ENCODE peak calls at places on chromosomes 6 and 20, in five cellular contexts. B, H, R, K and V are unnamed samples. For H3K4me1, the result is how much of the 10 kb centered on the place peaks cover.

GRCh38 chr20:54846948-54847347 is 371.6 kb downstream of the DOK5 start:
- DNase-seq in B (no peak), H (no peak), K (no peak), R (no peak), V (no peak)

GRCh38 chr6:56851104-56851503 is 103.8 kb upstream of the BEND6 start:
- DNase-seq in B (no peak), K (no peak), R (peak), H (peak), V (no peak)

GRCh38 chr20:39291301-39291700 is 329.2 kb downstream of the DHX35 start:
- DNase-seq in H (no peak), B (no peak), R (no peak), K (no peak), V (no peak)

GRCh38 chr6:164207024-164207423 is 792.5 kb downstream of the QKI start:
- DNase-seq in R (no peak), K (no peak), H (no peak), B (no peak), V (no peak)

GRCh38 chr20:33894798-33895197 is 83.7 kb downstream of the CHMP4B start:
- DNase-seq in R (no peak), H (no peak), K (no peak), B (no peak), V (no peak)

GRCh38 chr6:89944826-89945407 is 50.6 kb downstream of the GJA10 start:
- DNase-seq in R (no peak), H (peak), K (no peak), B (no peak), V (no peak)

GRCh38 chr6:132122871-132123270 is 171.7 kb upstream of the CCN2 start:
- DNase-seq in R (no peak), K (peak), H (peak), B (no peak), V (no peak)

GRCh38 chr6:150304421-150304820 is 64.4 kb upstream of the IYD start:
- DNase-seq in B (no peak), H (no peak), K (no peak), R (no peak), V (no peak)

GRCh38 chr6:105015482-105015881 is 58.6 kb downstream of the LIN28B start:
- DNase-seq in K (no peak), B (no peak), R (no peak), H (peak), V (no peak)

GRCh38 chr20:44609511-44610312 is 27.3 kb downstream of the PKIG start:
- DNase-seq in H (peak), B (peak), R (peak), K (peak), V (peak)

GRCh38 chr6:35445691-35446090 is 6.4 kb upstream of the FANCE start:
- DNase-seq in K (no peak), B (no peak), H (peak), R (no peak), V (no peak)

GRCh38 chr6:74510878-74511277 is 695.0 kb downstream of the COL12A1 start:
- DNase-seq in H (peak), K (no peak), B (no peak), R (no peak), V (no peak)

GRCh38 chr6:82144852-82145332 is 102.7 kb downstream of the IBTK start:
- DNase-seq in H (peak), B (peak), R (peak), K (peak), V (peak)

GRCh38 chr20:23446505-23446904 is 6.2 kb downstream of the CST11 start:
- DNase-seq in H (peak), R (no peak), B (peak), K (peak), V (peak)

GRCh38 chr6:72724545-72724944 is 102.7 kb downstream of the KCNQ5 start:
- DNase-seq in R (no peak), K (no peak), H (no peak), B (no peak), V (no peak)

GRCh38 chr6:52328303-52328662 is 33.7 kb upstream of the PAQR8 start:
- DNase-seq in R (no peak), B (no peak), K (no peak), H (no peak), V (no peak)

GRCh38 chr20:31392836-31393235 is 2.4 kb upstream of the DEFB119 start:
- DNase-seq in B (no peak), H (no peak), K (no peak), R (no peak), V (no peak)

GRCh38 chr6:29967379-29968010 is 25.2 kb downstream of the HLA-A start:
- DNase-seq in B (no peak), R (peak), K (no peak), H (no peak), V (no peak)

GRCh38 chr20:54658525-54658924 is 183.1 kb downstream of the DOK5 start:
- DNase-seq in K (no peak), R (no peak), H (no peak), B (no peak), V (no peak)

GRCh38 chr20:36483919-36484808 is 57.2 kb upstream of the MYL9 start:
- DNase-seq in B (no peak), R (peak), K (no peak), H (peak), V (no peak)

GRCh38 chr6:139262519-139263300 is 29.1 kb downstream of the TXLNB start:
- DNase-seq in H (peak), R (peak), B (no peak), K (no peak), V (no peak)

GRCh38 chr6:85726206-85726605 is 83.5 kb upstream of the SYNCRIP start:
- DNase-seq in H (no peak), K (no peak), B (no peak), R (no peak), V (no peak)

GRCh38 chr6:47817749-47818148 is 35.9 kb downstream of the OPN5 start:
- DNase-seq in K (no peak), B (no peak), R (no peak), H (no peak), V (no peak)

GRCh38 chr20:25317351-25318075 is 69.6 kb downstream of the PYGB start:
- DNase-seq in H (no peak), K (no peak), B (no peak), R (no peak), V (no peak)

GRCh38 chr6:39945626-39946025 is 11.4 kb upstream of the MOCS1 start:
- DNase-seq in H (no peak), B (peak), R (no peak), K (no peak), V (no peak)

GRCh38 chr20:35878113-35878620 is 76.1 kb downstream of the SCAND1 start:
- DNase-seq in R (no peak), H (peak), K (no peak), B (no peak), V (no peak)

GRCh38 chr6:26031595-26032386 is 55.4 kb upstream of the HFE start:
- DNase-seq in H (peak), K (peak), B (peak), R (peak), V (peak)

GRCh38 chr6:26029857-26030653 is 57.2 kb upstream of the HFE start:
- DNase-seq in B (no peak), K (no peak), R (no peak), H (no peak), V (no peak)

GRCh38 chr6:26029570-26029856 is 57.7 kb upstream of the HFE start:
- DNase-seq in B (no peak), K (no peak), H (no peak), R (no peak), V (no peak)

GRCh38 chr6:26031151-26031594 is 56.1 kb upstream of the HFE start:
- DNase-seq in H (no peak), R (peak), K (no peak), B (no peak), V (no peak)

DNA sequence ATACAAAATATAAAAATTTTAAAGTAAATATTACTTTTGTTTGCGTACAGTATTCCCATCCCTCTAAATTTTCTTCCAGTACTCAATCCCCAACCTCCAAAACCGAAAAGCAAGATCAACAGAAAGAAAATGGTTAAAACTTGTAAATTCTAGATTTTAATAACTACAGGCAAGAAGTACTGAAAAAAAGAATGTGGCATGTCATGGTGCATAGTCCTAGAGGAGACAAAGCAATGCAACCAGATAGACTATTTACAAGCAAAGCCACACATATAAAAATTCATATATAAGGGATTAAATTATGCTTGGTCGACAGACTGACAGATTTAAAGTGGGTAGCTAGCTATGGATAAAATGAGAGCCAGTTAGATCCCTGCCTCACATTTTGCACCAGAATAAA is 56.5 kb upstream of the HFE start:
- DNase-seq in K (no peak), B (no peak), H (no peak), R (no peak), V (no peak)
- H3K4me1 ChIP-seq in K (under half), B (under half), H (under half), R (under half), V (under half)

DNA sequence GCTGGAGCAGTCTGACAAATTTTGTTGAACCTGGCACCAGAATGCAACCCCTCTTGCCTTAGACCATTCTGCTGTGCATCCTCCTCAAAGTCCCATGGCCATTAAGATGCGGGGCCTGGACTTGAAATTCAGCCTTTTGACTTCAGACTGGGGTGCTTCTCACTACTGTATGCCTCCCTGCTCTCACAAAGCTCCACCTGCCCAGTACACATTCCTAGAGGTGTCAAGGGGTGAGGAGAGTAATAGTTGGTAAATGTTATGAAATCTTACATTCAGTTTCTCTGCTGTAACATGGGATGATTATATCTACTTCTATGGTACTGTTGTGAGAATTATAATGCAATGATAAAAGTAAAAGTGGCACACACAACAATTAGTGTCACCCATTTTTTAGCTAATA is 70.8 kb downstream of the TULP4 start:
- DNase-seq in K (no peak), H (no peak), R (no peak), B (no peak), V (no peak)
- H3K27ac ChIP-seq in K (no peak), H (no peak), R (no peak), B (no peak), V (no peak)

GRCh38 chr6:24888967-24889366 is 46.8 kb downstream of the RIPOR2 start:
- DNase-seq in R (no peak), H (no peak), B (no peak), K (no peak), V (no peak)
- H3K4me1 ChIP-seq in R (under half), H (under half), B (under half), K (under half), V (under half)

DNA sequence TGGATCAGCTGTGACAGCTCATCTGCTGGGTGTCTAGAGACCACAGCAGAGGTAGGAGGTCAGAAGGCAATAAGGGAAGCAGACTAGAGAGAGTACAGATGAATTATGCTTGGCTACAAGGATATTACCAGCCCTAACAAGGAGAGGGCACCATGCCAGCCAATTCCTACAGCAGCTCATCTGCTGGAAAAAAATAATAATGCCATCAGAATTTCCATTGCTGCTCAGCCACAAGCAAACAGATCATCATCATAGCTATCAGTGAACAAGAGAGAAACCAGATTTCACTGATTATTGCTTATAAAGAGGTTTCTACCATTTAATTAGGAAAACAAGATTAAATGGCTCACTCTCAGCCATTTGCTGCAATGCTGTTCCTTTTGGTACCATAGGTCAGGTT is 66.5 kb downstream of the PSMG4 start:
- DNase-seq in B (no peak), R (no peak), H (peak), K (no peak), V (no peak)
- H3K27ac ChIP-seq in B (no peak), R (no peak), H (no peak), K (no peak), V (no peak)

GRCh38 chr6:154373971-154374370 is 17.4 kb upstream of the IPCEF1 start:
- DNase-seq in B (no peak), R (no peak), K (no peak), H (no peak), V (no peak)
- H3K4me1 ChIP-seq in B (under half), R (under half), K (under half), H (under half), V (under half)

DNA sequence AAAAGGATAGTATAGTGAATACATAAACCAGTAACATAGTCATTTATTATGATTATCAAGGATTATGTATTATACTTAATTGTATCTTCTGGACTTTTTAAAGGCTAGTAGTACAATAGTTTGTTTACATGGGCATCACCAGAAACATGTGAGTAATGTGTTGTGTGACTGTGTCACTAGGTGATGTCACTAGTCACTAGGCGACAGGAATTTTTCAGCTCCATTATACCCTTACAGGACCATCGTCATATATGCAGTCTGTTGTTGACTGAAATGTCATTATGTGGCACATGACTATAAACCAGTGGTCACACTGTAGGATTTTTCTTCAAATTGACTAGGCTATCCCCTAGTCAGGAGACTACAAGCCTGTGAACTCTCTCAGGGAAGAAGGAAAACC is 86.5 kb upstream of the CENPW start:
- DNase-seq in R (no peak), H (no peak), K (no peak), B (no peak), V (no peak)
- H3K27ac ChIP-seq in R (no peak), H (no peak), K (no peak), B (no peak), V (no peak)

GRCh38 chr6:144338951-144339681 is 54.0 kb downstream of the UTRN start:
- DNase-seq in R (no peak), K (no peak), B (no peak), H (no peak), V (no peak)

GRCh38 chr6:144341831-144342527 is 56.8 kb downstream of the UTRN start:
- DNase-seq in K (no peak), R (no peak), B (no peak), H (no peak), V (no peak)

GRCh38 chr6:144340541-144341371 is 55.6 kb downstream of the UTRN start:
- DNase-seq in H (no peak), B (no peak), K (no peak), R (peak), V (no peak)

GRCh38 chr6:144338474-144338873 is 53.3 kb downstream of the UTRN start:
- DNase-seq in B (no peak), H (no peak), R (no peak), K (no peak), V (no peak)

DNA sequence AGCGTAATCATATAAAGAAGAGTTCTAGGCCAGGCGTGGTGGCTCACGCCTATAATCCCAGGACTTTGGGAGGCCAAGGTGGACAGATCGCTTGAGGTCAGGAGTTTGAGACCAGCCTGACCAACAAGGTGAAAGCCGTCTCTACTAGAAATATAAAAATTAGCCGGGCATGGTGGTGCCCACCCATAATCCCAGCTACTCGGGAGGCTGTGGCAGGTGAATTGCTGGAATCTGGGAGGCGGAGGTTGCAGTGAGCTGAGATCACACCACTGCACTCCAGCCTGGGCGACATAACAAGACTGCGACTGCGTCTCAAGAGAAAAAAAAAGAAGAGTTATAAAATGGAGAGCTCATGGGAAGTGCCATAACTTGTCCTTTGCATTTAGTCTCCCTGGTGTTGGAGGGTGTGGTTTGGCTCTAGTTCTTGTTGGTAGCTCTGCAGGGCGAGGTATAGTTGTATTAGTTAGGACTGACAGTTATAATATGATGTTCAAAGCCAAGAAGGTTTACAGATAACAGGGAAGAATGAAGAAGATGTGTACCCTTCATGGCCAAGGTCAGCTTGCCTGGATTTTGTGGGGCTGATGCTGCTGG is 54.8 kb downstream of the UTRN start:
- DNase-seq in K (no peak), H (no peak), B (no peak), R (no peak), V (no peak)
- H3K4me1 ChIP-seq in K (under half), H (under half), B (under half), R (under half), V (under half)

DNA sequence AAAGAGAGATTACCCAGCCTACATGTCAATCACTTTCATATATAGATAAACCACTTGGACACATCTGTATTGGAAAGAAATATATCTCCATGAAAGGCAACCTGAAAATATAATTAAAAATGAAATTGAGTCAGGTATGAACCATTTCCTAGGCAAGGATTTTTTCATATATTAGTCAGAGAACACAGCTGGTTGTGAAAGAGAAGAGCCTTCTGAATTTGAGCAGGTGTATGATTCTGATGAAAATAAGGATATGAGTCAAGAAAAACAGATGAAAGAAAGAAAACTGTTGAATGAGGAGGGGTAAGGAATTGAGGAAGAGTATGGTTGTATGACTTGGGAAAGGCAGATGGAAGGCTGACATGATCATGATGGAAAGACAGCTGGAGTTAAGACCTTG is 441.1 kb downstream of the HAO1 start:
- DNase-seq in K (no peak), H (no peak), R (no peak), B (no peak), V (no peak)
- H3K27ac ChIP-seq in K (no peak), H (no peak), R (no peak), B (no peak), V (no peak)

GRCh38 chr6:170146640-170147039 is 144.2 kb downstream of the DLL1 start:
- DNase-seq in H (no peak), B (no peak), R (no peak), K (no peak), V (no peak)
- H3K4me1 ChIP-seq in H (under half), B (under half), R (under half), K (under half), V (under half)

DNA sequence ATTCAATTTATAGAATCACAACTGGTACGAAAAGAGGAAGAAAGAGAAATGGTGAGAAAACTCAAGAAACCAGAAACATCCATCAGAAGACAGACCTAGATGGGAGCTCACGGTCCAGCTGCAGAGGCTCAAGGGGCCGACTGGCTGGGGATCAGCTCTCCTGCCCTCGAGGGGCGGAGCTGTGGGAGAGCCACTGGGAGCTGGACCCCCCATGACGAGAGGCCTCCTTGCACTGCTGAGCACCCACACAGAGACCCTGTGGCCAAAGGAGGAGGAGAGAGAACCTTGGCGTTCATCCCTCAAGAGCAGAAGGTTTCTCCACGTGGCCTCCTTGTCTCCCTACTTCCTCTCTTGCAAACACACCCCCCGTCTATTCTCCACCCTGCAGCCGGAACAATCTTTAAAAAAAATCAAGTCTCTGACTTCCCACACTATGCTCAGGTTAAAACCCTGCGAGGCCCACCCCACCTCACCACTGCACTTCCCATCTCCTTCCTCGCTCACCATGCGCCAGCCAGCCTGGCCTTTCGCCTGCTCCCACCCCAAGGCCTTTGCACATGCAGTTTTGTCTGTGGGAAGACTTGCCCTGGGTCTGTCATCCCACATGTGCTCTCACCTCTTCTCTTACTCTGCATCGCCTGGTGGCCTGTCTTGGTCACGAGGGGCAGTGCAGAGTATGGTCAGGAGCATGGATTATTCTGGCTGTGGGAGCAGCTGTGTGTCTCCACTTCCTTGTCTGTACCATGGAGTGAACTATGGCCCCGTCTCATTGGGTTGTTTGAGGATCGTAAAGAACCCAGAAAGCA is 33.1 kb downstream of the PMEPA1 start:
- DNase-seq in K (no peak), H (no peak), B (no peak), R (no peak), V (no peak)
- H3K27ac ChIP-seq in K (no peak), H (no peak), B (no peak), R (no peak), V (no peak)